ENCODE peak calls at places on chromosomes 5 and 9, in eight cellular contexts. P is suprapubic skin, C is upper lobe of right lung, W is body of pancreas, B is lung, E is choroid plexus epithelial cell, Z is HCT116, N is fibroblast of lung. K is an unnamed sample.

GRCh38 chr9:69797680-69798079 is 22.9 kb upstream of the CFAP95 start:
- DNase-seq in B (no peak), P (no peak), C (no peak), W (no peak), N (no peak), E (no peak), Z (no peak), K (no peak)

GRCh38 chr5:172907657-172908056 is 51.6 kb upstream of the RPL26L1 start:
- DNase-seq in E (no peak), N (no peak), W (no peak), B (no peak), Z (no peak), P (no peak), C (no peak), K (no peak)

GRCh38 chr5:54302267-54302687 is 8.1 kb downstream of the ARL15 start:
- DNase-seq in P (no peak), Z (no peak), E (peak), C (no peak), B (no peak), N (peak), W (no peak), K (peak)

GRCh38 chr5:53783624-53784228 is 223.3 kb downstream of the NDUFS4 start:
- DNase-seq in W (no peak), E (no peak), B (no peak), N (no peak), C (no peak), P (no peak), Z (no peak), K (no peak)

GRCh38 chr9:136789523-136789937 is 1.6 kb upstream of the TMEM141 start:
- DNase-seq in W (no peak), C (no peak), P (no peak), Z (no peak), N (no peak), B (no peak), E (no peak), K (no peak)

GRCh38 chr9:89496645-89497044 is 1.3 kb downstream of the SEMA4D start:
- DNase-seq in Z (no peak), P (no peak), B (no peak), E (no peak), C (no peak), N (no peak), W (no peak), K (no peak)

GRCh38 chr5:5298068-5298633 is 124.3 kb upstream of the ICE1 start:
- DNase-seq in C (no peak), W (no peak), Z (no peak), N (no peak), E (no peak), B (no peak), P (no peak), K (no peak)

GRCh38 chr5:61202213-61202612 is 39.9 kb upstream of the SMIM15 start:
- DNase-seq in Z (no peak), E (no peak), C (no peak), N (peak), W (no peak), B (no peak), P (no peak), K (peak)

GRCh38 chr5:169796731-169797130 is 159.7 kb downstream of the DOCK2 start:
- DNase-seq in W (no peak), Z (no peak), N (no peak), B (no peak), C (no peak), E (no peak), P (no peak), K (no peak)

GRCh38 chr9:92952861-92953620 is 5.7 kb downstream of the FGD3 start:
- DNase-seq in B (no peak), Z (no peak), P (peak), W (no peak), C (peak), E (no peak), N (no peak), K (no peak)

GRCh38 chr9:81497096-81497495 is 192.3 kb downstream of the TLE1 start:
- DNase-seq in N (no peak), E (no peak), C (no peak), B (no peak), W (no peak), Z (no peak), P (no peak), K (no peak)

GRCh38 chr9:81499571-81499970 is 189.8 kb downstream of the TLE1 start:
- DNase-seq in W (no peak), Z (no peak), N (no peak), E (no peak), C (no peak), P (no peak), B (no peak), K (no peak)

GRCh38 chr9:81498576-81498975 is 190.8 kb downstream of the TLE1 start:
- DNase-seq in B (no peak), Z (no peak), P (no peak), E (no peak), W (no peak), C (no peak), N (no peak), K (no peak)

DNA sequence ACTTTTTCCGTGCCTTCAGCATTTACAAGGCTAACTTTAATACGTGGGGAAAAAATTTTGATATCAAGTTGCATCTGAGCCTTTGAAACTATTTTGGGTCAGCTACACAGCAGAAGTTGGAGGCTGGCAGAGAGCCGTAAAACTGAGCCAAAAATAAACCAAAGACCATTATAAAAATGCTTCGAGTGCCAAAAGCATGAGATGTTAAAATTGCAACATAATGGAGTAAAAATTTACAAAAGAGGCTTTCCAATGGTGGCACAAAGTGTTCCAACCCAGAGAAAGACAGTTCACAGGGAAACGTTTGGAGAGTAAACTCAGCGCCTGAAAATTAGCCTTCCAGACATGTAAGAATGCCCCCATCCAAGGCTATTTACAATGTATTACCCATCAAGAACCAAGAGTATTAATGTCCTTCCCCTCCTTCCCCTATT is 190.3 kb downstream of the TLE1 start:
- DNase-seq in N (peak), W (no peak), Z (no peak), P (no peak), E (peak), B (no peak), C (no peak), K (peak)
- H3K4me3 ChIP-seq in N (peak), W (no peak), Z (no peak), P (no peak), E (no peak), B (no peak), C (no peak), K (no peak)

GRCh38 chr9:131577005-131578000 is 32.0 kb downstream of the PRRT1B start:
- DNase-seq in E (no peak), N (no peak), Z (no peak), W (no peak), C (no peak), P (no peak), B (no peak), K (no peak)
- TF ChIP-seq CTCF in E (no peak), N (no peak), Z (no peak), W (no peak), C (no peak), P (no peak), B (no peak), K (no peak)

DNA sequence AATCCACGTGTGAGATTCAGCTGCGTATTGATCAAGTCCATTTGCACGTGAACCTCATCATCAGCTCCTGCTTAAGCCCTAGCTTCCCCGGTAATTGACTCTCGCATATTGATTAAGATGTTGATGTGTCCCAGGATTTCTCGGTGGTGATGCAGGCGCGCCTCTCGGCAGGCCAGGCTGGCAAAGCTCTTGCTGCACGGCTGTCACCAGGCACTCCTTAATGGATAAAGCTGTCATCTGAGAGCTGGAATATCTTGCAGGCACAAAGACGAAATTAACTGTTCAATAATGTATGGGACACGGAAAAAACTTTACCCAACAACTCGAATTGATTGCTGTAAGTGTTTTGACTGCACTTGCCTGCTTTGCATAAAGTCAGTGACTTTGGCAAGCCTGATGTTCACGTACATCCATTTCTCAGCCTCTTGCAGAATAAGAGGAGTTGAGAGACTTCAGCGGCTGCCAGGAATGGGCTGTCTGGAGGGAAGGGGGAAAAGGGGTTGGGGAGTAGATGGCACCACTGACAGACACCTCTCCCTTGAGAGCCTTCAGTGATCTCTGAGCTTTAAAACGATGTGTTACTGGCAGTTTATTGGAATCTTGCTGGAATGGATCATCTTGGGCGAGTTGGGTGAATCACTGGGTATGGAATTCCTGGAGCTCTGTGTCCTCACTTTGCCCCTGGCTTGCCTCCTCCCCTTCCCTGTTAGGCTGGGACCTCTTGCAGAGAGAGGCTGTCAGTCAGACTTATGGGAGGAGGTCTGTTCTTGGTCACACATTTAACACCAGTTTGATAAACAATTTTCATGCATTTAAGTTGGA is 650.3 kb downstream of the CCDC171 start:
- DNase-seq in N (peak), P (no peak), W (no peak), B (no peak), C (no peak), Z (no peak), E (peak), K (peak)
- H3K4me3 ChIP-seq in N (no peak), P (no peak), W (no peak), B (no peak), C (no peak), Z (no peak), E (no peak), K (no peak)

DNA sequence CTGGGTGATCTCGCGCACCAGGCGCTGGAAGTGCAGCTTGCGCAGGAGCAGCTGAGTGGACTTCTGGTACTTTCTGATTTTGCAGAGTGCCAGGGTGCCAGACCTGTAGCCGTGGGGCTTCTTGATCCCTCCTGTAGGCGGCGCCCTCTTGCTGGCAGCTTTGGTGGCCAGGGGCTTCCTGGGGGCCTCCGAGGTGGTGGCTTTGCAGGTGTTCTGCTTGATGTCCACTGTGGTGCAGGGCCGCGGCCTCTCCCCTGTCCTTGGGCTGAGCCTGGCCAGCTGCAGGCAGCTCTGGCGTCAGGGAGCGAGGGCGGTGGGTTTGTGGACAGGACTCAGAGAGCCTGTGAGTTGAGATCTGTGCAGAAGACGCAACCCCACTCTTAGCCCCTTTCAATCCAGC is 36.1 kb downstream of the TAF11L14 start:
- DNase-seq in N (no peak), W (no peak), E (no peak), P (no peak), B (no peak), C (no peak), Z (no peak), K (no peak)
- TF ChIP-seq CTCF in N (no peak), W (no peak), E (no peak), P (no peak), B (no peak), C (no peak), Z (no peak), K (no peak)

GRCh38 chr5:11251242-11251641 is 490.2 kb upstream of the DAP start:
- DNase-seq in W (no peak), C (no peak), P (no peak), B (no peak), E (peak), N (peak), Z (no peak), K (peak)
- H3K4me3 ChIP-seq in W (no peak), C (no peak), P (no peak), B (no peak), E (no peak), N (no peak), Z (no peak), K (no peak)

GRCh38 chr9:127955294-127956015 is 17.8 kb upstream of the DPM2 start:
- DNase-seq in N (no peak), W (peak), E (no peak), B (peak), P (no peak), Z (peak), C (peak), K (no peak)
- TF ChIP-seq CTCF in N (no peak), W (peak), E (peak), B (no peak), P (peak), Z (no peak), C (peak), K (peak)

K was measured in AG10803.